ENCODE peak calls at places on chromosome 6, in four cellular contexts. R is HepG2, W is K562, J is WTC11. Z is an unnamed sample.

GRCh38 chr6:3005874-3006273 is 6.2 kb downstream of the NQO2 start:
- DNase-seq in R (no peak), W (no peak), J (no peak), Z (no peak)

GRCh38 chr6:111843347-111844147 is 29.7 kb downstream of the FYN start:
- DNase-seq in R (peak), W (peak), J (no peak), Z (no peak)

GRCh38 chr6:43939281-43940070 is 169.5 kb downstream of the VEGFA start:
- DNase-seq in R (no peak), W (no peak), J (no peak), Z (no peak)

GRCh38 chr6:166902211-166902755 is 54.1 kb downstream of the RNASET2 start:
- DNase-seq in R (no peak), W (no peak), J (no peak), Z (no peak)

GRCh38 chr6:126923807-126924206 is 194.7 kb upstream of the RSPO3 start:
- DNase-seq in R (no peak), W (no peak), J (no peak), Z (no peak)

GRCh38 chr6:387293-387694 is 4.3 kb upstream of the IRF4 start:
- DNase-seq in R (no peak), W (no peak), J (no peak), Z (no peak)

GRCh38 chr6:144468709-144469108 is 183.6 kb downstream of the UTRN start:
- DNase-seq in R (no peak), W (no peak), J (no peak), Z (no peak)

GRCh38 chr6:149082320-149082719 is 235.2 kb upstream of the TAB2 start:
- DNase-seq in R (peak), W (peak), J (peak), Z (peak)

GRCh38 chr6:13511913-13512717 is 24.7 kb upstream of the GFOD1 start:
- DNase-seq in R (no peak), W (no peak), J (no peak), Z (no peak)

GRCh38 chr6:99608059-99608885 is 1.6 kb downstream of the PRDM13 start:
- DNase-seq in R (no peak), W (no peak), J (no peak), Z (no peak)

GRCh38 chr6:68196645-68197044 is 438.4 kb upstream of the ADGRB3 start:
- DNase-seq in R (peak), W (peak), J (no peak), Z (peak)

GRCh38 chr6:95589067-95589466 is 11.7 kb downstream of the MANEA start:
- DNase-seq in R (no peak), W (no peak), J (no peak), Z (no peak)

GRCh38 chr6:56529594-56530191 is 113.0 kb downstream of the DST start:
- DNase-seq in R (no peak), W (no peak), J (no peak), Z (peak)

GRCh38 chr6:41175084-41175483 is 12.2 kb upstream of the TREM2 start:
- DNase-seq in R (no peak), W (no peak), J (no peak), Z (no peak)

GRCh38 chr6:114085206-114085605 is 114.3 kb upstream of the HDAC2 start:
- DNase-seq in R (no peak), W (no peak), J (no peak), Z (no peak)

GRCh38 chr6:19452495-19452894 is 384.7 kb upstream of the ID4 start:
- DNase-seq in R (no peak), W (no peak), J (peak), Z (no peak)

GRCh38 chr6:149445573-149445972 is 39.2 kb downstream of the ZC3H12D start:
- DNase-seq in R (no peak), W (peak), J (no peak), Z (no peak)

GRCh38 chr6:143555071-143555492 is 43.6 kb upstream of the FUCA2 start:
- DNase-seq in R (no peak), W (peak), J (no peak), Z (no peak)

GRCh38 chr6:43907312-43907711 is 137.3 kb downstream of the VEGFA start:
- DNase-seq in R (no peak), W (no peak), J (no peak), Z (no peak)

GRCh38 chr6:122712864-122713612 is 66.5 kb upstream of the FABP7 start:
- DNase-seq in R (no peak), W (no peak), J (no peak), Z (no peak)

GRCh38 chr6:33297956-33298772 is 578 bp downstream of the RGL2 start:
- DNase-seq in R (peak), W (peak), J (peak), Z (no peak)

GRCh38 chr6:43972915-43973304 is 154.3 kb downstream of the MRPL14 start:
- DNase-seq in R (no peak), W (no peak), J (no peak), Z (no peak)

GRCh38 chr6:157997893-157998608 is 16.4 kb downstream of the SYNJ2 start:
- DNase-seq in R (no peak), W (no peak), J (no peak), Z (no peak)

GRCh38 chr6:111685506-111685905 is 79.8 kb upstream of the TRAF3IP2 start:
- DNase-seq in R (no peak), W (no peak), J (no peak), Z (no peak)

GRCh38 chr6:6164367-6164766 is 156.1 kb downstream of the F13A1 start:
- DNase-seq in R (no peak), W (no peak), J (no peak), Z (no peak)

GRCh38 chr6:34346175-34347119 is 46.0 kb downstream of the NUDT3 start:
- DNase-seq in R (no peak), W (no peak), J (no peak), Z (no peak)

GRCh38 chr6:7848229-7848628 is 62.4 kb downstream of the TXNDC5 start:
- DNase-seq in R (no peak), W (no peak), J (no peak), Z (no peak)

GRCh38 chr6:84282566-84282965 is 55.1 kb upstream of the CEP162 start:
- DNase-seq in R (no peak), W (no peak), J (no peak), Z (no peak)

GRCh38 chr6:119119989-119120388 is 41.5 kb upstream of the FAM184A start:
- DNase-seq in R (no peak), W (no peak), J (no peak), Z (no peak)

GRCh38 chr6:100269189-100269588 is 195.5 kb downstream of the SIM1 start:
- DNase-seq in R (no peak), W (no peak), J (no peak), Z (no peak)

GRCh38 chr6:166693880-166694279 is 66.8 kb upstream of the RPS6KA2 start:
- DNase-seq in R (no peak), W (no peak), J (no peak), Z (no peak)

GRCh38 chr6:81515562-81516453 is 236.7 kb downstream of the TENT5A start:
- DNase-seq in R (no peak), W (no peak), J (no peak), Z (no peak)

GRCh38 chr6:123747515-123747914 is 56.1 kb upstream of the NKAIN2 start:
- DNase-seq in R (no peak), W (no peak), J (no peak), Z (no peak)

GRCh38 chr6:63307581-63308246 is 12.1 kb downstream of the LGSN start:
- DNase-seq in R (peak), W (no peak), J (no peak), Z (peak)

GRCh38 chr6:44034931-44035345 is 92.3 kb downstream of the MRPL14 start:
- DNase-seq in R (no peak), W (no peak), J (no peak), Z (no peak)

GRCh38 chr6:17865243-17865642 is 122.2 kb downstream of the KIF13A start:
- DNase-seq in R (no peak), W (no peak), J (no peak), Z (no peak)

GRCh38 chr6:34182751-34183531 is 37.1 kb upstream of the GRM4 start:
- DNase-seq in R (no peak), W (peak), J (no peak), Z (no peak)

GRCh38 chr6:108768792-108769524 is 79.3 kb upstream of the ARMC2 start:
- DNase-seq in R (no peak), W (no peak), J (no peak), Z (no peak)
- TF ChIP-seq ELF4 in R (no peak), W (no peak), J (no peak), Z (no peak)

GRCh38 chr6:48426636-48427035 is 315.6 kb upstream of the PTCHD4 start:
- DNase-seq in R (no peak), W (no peak), J (no peak), Z (no peak)
- TF ChIP-seq ELF4 in R (no peak), W (no peak), J (no peak), Z (no peak)

DNA sequence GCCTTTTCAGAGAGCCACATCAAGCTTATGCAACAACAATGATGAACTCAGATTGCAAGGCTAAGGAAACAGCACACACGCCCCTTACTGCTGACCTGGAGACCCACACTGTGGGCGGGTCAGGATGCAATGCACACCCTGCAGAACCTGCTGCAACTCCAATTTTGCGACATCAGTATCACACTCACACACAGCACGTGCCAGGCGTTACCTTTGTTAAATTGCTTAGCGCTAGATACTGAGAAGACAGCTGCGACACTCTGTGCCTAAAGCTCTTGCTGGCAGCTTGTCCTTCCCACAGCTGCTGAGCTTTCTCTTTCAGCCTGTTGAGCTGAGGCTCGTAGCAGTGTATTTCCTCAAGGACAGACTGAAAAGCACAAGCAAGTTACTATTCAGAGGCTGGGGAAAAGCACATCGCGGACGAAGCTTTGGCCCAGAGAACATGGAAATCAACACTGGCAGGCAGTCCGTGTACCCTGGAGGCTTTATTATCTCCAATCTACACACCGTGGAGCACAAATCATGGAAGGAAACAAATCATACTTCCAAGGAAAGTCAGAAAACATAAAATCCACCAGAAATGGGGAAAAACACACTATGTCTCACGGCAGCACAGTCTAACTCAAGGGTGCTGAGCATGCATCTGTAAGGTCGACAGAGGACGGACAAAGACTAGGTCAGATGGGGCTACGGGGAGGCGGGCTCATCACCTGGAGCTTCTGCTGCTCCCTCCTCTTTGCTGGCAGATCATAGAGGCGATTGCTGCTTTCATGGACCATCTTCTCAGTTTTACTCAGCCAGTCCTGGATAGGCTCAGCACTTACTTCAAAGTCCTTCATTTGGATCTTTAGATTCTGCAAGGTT is 268.2 kb downstream of the SYNE1 start:
- DNase-seq in R (no peak), W (no peak), J (no peak), Z (no peak)
- TF ChIP-seq ELF4 in R (no peak), W (no peak), J (no peak), Z (no peak)

GRCh38 chr6:24396764-24397163 is 6.0 kb upstream of the MRS2 start:
- DNase-seq in R (no peak), W (no peak), J (no peak), Z (no peak)

GRCh38 chr6:24394061-24394460 is 8.7 kb upstream of the MRS2 start:
- DNase-seq in R (no peak), W (no peak), J (no peak), Z (no peak)

GRCh38 chr6:24394777-24395437 is 7.8 kb upstream of the MRS2 start:
- DNase-seq in R (no peak), W (no peak), J (no peak), Z (no peak)

GRCh38 chr6:24401458-24401857 is 1.3 kb upstream of the MRS2 start:
- DNase-seq in R (peak), W (no peak), J (peak), Z (no peak)

DNA sequence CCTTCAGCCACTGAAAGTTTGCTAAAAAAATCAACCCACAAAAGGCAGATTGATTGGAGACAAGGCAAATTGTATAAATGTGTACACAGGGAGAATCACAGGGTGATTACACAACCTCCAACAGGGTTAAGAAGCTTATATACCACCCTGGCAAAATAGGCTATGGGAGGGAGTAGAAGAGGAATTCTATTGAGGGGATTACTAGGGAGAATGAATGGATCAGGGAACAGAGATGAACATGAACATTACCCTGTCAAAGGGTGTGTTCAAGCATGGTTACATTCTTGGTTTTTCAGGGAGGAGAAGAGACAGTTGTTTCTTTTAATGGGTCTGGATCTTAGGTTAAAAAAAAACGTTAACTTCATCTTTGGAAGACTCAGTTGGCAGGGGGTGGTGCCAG is 5.1 kb upstream of the MRS2 start:
- DNase-seq in R (no peak), W (no peak), J (no peak), Z (no peak)
- TF ChIP-seq ELF4 in R (no peak), W (no peak), J (no peak), Z (no peak)

GRCh38 chr6:53793318-53793975 is 1.4 kb upstream of the LRRC1 start:
- DNase-seq in R (peak), W (no peak), J (peak), Z (peak)
- TF ChIP-seq ELF4 in R (no peak), W (no peak), J (no peak), Z (no peak)

GRCh38 chr6:30885481-30885998 is 1.2 kb downstream of the DDR1 start:
- DNase-seq in R (peak), W (peak), J (no peak), Z (no peak)
- TF ChIP-seq ELF4 in R (no peak), W (peak), J (no peak), Z (no peak)

DNA sequence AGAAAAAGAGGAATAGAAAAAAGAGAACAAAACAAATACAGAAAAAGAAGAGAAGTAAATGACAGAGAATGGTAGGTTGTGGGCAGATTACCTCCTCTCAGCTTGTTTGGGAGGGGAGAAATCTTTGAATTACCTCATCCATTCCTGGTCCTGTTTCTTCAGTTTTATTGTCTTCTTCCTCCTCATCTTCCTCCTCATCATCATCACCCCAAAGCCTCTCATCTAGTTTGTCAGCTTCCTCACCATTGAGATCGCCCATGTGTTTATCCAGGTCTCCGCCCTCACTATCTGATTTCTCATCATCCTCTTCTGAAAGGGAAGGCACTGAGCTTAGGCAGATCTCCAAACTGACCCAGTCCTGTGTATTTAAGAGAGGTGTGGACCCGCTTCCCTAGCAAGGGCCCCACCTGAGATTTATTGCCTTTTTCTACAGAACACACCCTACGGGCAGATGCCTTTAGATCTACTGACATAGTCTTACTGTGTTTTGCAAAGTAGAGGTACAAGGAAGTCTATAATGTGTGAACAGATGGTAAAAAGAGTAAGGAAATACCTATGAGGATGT is 24.2 kb upstream of the LYRM2 start:
- DNase-seq in R (no peak), W (no peak), J (no peak), Z (no peak)
- TF ChIP-seq ELF4 in R (no peak), W (no peak), J (no peak), Z (no peak)